ENCODE peak calls at places on chromosomes 5 and 9, in eight cellular contexts. G, Y, X, O, J, L, P and F are unnamed samples.

GRCh38 chr5:170333161-170333909 is 35.8 kb upstream of the LCP2 start:
- DNase-seq in G (no peak), Y (no peak), X (no peak), O (peak; percentile 2), J (peak; percentile 87), L (peak; percentile 47), P (peak; percentile 68), F (no peak)

GRCh38 chr9:91914404-91914803 is 35.6 kb downstream of the ROR2 start:
- DNase-seq in G (no peak), Y (no peak), X (no peak), O (no peak), J (peak; percentile 75), L (no peak), P (no peak), F (no peak)

GRCh38 chr9:38012767-38013450 is 56.1 kb downstream of the SHB start:
- DNase-seq in G (no peak), Y (no peak), X (no peak), O (no peak), J (no peak), L (no peak), P (no peak), F (no peak)

GRCh38 chr5:32733582-32734340 is 22.6 kb downstream of the NPR3 start:
- DNase-seq in G (no peak), Y (no peak), X (no peak), O (no peak), J (no peak), L (no peak), P (no peak), F (no peak)

GRCh38 chr9:114078781-114079156 is 669 bp upstream of the AMBP start:
- DNase-seq in G (no peak), Y (no peak), X (no peak), O (peak; percentile 16), J (no peak), L (no peak), P (no peak), F (no peak)

GRCh38 chr5:102749416-102750021 is 5.6 kb upstream of the PAM start:
- DNase-seq in G (no peak), Y (no peak), X (no peak), O (no peak), J (peak; percentile 55), L (no peak), P (no peak), F (no peak)

GRCh38 chr5:25448190-25448621 is 803.4 kb upstream of the CDH10 start:
- DNase-seq in G (no peak), Y (no peak), X (no peak), O (no peak), J (peak; percentile 72), L (no peak), P (peak; percentile 30), F (no peak)

GRCh38 chr5:75720882-75721281 is 3.6 kb upstream of the POC5 start:
- DNase-seq in G (no peak), Y (no peak), X (no peak), O (no peak), J (no peak), L (no peak), P (no peak), F (no peak)

GRCh38 chr5:3225201-3225960 is 370.3 kb upstream of the IRX1 start:
- DNase-seq in G (no peak), Y (no peak), X (no peak), O (no peak), J (no peak), L (no peak), P (no peak), F (no peak)

GRCh38 chr5:139569276-139569955 is 8.3 kb downstream of the UBE2D2 start:
- DNase-seq in G (no peak), Y (no peak), X (no peak), O (no peak), J (no peak), L (no peak), P (no peak), F (no peak)

GRCh38 chr5:72402959-72403628 is 82.9 kb downstream of the PTCD2 start:
- DNase-seq in G (peak; percentile 66), Y (no peak), X (no peak), O (no peak), J (peak; percentile 64), L (no peak), P (no peak), F (no peak)

GRCh38 chr5:127031147-127031862 is 947 bp upstream of the MARCHF3 start:
- DNase-seq in G (peak; percentile 17), Y (no peak), X (no peak), O (no peak), J (peak; percentile 70), L (no peak), P (peak; percentile 57), F (no peak)

GRCh38 chr5:32299059-32299677 is 13.6 kb downstream of the MTMR12 start:
- DNase-seq in G (no peak), Y (no peak), X (no peak), O (no peak), J (no peak), L (no peak), P (no peak), F (no peak)

GRCh38 chr9:92196909-92197308 is 81.7 kb upstream of the SPTLC1 start:
- DNase-seq in G (no peak), Y (no peak), X (no peak), O (no peak), J (no peak), L (no peak), P (no peak), F (no peak)

GRCh38 chr5:146219243-146219642 is 15.8 kb downstream of the RBM27 start:
- DNase-seq in G (no peak), Y (no peak), X (no peak), O (no peak), J (no peak), L (no peak), P (no peak), F (no peak)

DNA sequence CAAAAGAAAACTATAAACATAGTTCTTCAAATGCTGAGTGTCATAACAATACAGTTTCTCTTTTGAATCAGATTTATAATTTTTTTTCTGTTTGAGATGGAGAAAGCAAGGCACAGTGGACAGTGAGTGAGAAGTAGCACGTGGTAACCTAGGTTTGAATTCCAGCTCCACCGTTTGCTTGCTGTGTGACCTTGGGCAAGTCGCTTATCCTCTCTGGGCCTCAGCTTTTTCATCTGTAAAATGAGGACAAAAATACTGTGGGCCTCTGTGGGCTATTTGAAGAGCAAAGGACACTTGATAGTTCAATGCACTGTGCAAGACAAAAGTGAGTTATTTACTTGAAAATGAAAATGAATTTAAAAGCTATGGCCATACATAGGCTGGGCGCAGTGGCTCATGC is 187.7 kb upstream of the TBCA start:
- DNase-seq in G (no peak), Y (no peak), X (no peak), O (no peak), J (no peak), L (no peak), P (no peak), F (no peak)
- H3K27me3 ChIP-seq in G (peaks cover 38% of the 10 kb centered on the region), Y (peaks cover 4% of the 10 kb centered on the region), X (peaks cover 27% of the 10 kb centered on the region), O (no peaks in the 10 kb centered on the region), J (peaks cover 63% of the 10 kb centered on the region), L (peaks cover 22% of the 10 kb centered on the region), P (peaks cover 99% of the 10 kb centered on the region), F (peaks cover 12% of the 10 kb centered on the region)

GRCh38 chr5:956941-957729 is 51.5 kb upstream of the NKD2 start:
- DNase-seq in G (no peak), Y (no peak), X (peak; percentile 72), O (peak; percentile 69), J (no peak), L (no peak), P (peak; percentile 47), F (peak; percentile 77)
- TF ChIP-seq CTCF in G (no peak), Y (peak; percentile 15), X (peak; percentile 50), O (peak; percentile 7), J (peak; percentile 57), L (peak; percentile 19), P (peak; percentile 27), F (peak; percentile 71)

DNA sequence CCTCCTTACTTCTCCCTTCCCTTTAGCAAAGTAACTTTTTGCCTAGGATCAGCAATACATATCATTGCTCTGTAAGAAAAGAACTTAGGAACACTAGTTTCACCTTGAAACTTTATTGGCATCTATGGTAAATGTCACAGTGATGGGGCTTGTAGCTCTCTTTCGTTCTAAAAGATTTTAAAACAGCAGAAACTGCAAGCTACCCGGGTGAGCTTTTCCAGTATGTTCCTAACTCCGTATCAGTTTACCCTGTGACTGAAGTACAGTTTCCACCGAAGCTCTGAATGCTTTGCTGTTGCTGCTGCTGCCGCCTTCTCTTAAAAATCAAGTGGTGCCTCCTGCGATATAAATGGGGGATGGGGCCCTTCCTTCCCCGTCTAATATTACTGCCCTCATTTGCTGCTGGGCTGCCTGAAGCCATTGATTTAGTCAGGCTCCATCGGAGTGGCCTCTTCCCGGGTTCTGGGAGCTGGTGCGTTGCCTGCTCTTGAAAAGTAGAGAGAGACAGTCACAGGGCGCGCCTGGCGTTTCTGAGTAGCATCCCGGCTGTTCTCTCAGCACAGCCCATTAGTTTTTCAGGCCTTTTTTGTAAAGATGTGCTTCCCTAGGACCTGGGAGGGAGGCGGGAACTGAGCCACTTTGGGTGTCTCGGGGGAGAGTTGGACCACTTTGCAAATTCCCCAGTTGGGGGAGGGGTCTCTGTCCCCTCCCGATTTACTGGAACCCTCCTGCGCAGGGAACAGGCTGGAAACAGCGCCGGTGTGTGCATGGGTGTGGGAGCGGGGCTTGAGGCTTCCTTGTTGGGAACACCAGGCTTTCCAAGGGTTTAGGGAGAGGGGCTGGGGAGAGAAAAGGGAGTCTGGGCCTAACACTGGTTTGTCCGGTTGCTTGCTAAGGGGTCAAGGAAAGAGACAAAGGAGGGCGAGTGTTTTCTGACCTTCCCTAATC is 4.5 kb downstream of the PRDM6 start:
- DNase-seq in G (no peak), Y (peak; percentile 69), X (no peak), O (no peak), J (peak; percentile 76), L (no peak), P (peak; percentile 72), F (no peak)
- H3K4me3 ChIP-seq in G (no peak overlapping the region), Y (peak overlapping the region; percentile 78), X (peak overlapping the region; percentile 35), O (no peak overlapping the region), J (peak overlapping the region; percentile 65), L (no peak overlapping the region), P (peak overlapping the region; percentile 44), F (no peak overlapping the region)

DNA sequence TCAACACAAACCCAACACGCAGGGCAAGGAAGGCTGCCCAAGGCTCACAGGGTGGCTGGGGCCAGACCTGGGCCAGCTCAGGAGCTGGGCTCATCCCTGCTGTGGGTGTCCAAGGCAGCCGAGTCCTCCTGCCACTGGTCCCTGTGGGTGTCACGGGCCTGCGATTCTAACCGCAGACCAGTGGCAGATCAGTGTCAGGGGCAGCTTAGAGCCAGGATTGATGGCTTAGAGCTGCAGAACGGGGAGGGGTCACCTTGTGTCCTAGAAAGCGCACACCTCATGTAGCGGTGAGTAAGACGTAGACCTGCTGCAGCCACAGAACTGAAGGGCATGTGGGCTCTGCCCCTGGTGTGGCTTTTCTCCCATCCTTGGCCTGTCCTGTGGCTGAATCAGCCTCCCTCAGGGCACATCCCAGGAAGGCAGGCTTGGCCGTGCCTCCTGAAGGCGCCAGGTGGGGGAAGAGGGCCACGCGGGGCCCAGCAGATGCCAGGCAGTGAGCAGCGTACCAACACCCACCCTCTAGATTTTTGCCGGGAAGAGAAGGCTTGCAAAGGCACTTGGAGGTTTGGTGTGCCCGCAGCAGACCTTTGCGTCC is 78.3 kb upstream of the FCN2 start:
- DNase-seq in G (no peak), Y (no peak), X (no peak), O (no peak), J (no peak), L (no peak), P (no peak), F (no peak)
- H3K27me3 ChIP-seq in G (no peaks in the 10 kb centered on the region), Y (no peaks in the 10 kb centered on the region), X (no peaks in the 10 kb centered on the region), O (no peaks in the 10 kb centered on the region), J (no peaks in the 10 kb centered on the region), L (peaks cover 5% of the 10 kb centered on the region), P (no peaks in the 10 kb centered on the region), F (no peaks in the 10 kb centered on the region)

DNA sequence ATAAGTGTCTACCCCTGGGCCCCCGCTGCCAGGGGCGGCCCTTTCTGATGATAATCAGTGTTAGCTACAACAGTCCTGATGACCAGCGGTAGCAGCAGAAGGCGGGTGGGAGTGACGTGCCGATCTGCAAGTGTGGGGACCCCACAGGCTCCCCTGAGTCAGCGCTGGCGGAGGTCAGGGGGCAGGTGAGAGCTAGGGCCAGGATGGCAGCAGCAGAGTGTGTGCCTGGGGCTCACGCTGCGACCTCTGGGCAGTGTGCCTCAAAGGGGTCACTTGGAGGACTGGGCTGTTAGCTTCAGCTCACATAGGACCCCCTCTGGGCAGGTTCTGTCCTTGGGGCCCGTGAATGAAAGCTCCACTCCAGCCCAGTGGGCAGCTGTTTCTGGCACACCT is 80.4 kb downstream of the HMCN2 start:
- DNase-seq in G (no peak), Y (no peak), X (no peak), O (no peak), J (peak; percentile 49), L (no peak), P (peak; percentile 21), F (no peak)
- TF ChIP-seq CTCF in G (no peak), Y (no peak), X (no peak), O (no peak), J (no peak), L (no peak), P (no peak), F (no peak)